ENCODE peak calls at places on chromosome 1, in seven cellular contexts. One of them, this sample, is unnamed.

GRCh38 chr1:6513296-6513928 is 21.9 kb upstream of the PLEKHG5 start:
- DNase-seq in cardiac muscle cell: no peak
- DNase-seq in ovary: no peak
- DNase-seq in H9: no peak
- DNase-seq in pancreas: no peak
- DNase-seq in right lobe of liver: no peak
- DNase-seq in thoracic aorta: no peak
- DNase-seq in this sample: no peak

GRCh38 chr1:240987928-240988327 is 369.1 kb downstream of the RGS7 start:
- DNase-seq in pancreas: no peak
- DNase-seq in H9: no peak
- DNase-seq in cardiac muscle cell: no peak
- DNase-seq in thoracic aorta: no peak
- DNase-seq in ovary: no peak
- DNase-seq in right lobe of liver: no peak
- DNase-seq in this sample: no peak

GRCh38 chr1:223363057-223363855 is 720 bp downstream of the SUSD4 start:
- DNase-seq in pancreas: peak
- DNase-seq in H9: peak
- DNase-seq in thoracic aorta: no peak
- DNase-seq in cardiac muscle cell: peak
- DNase-seq in right lobe of liver: no peak
- DNase-seq in ovary: peak
- DNase-seq in this sample: no peak

GRCh38 chr1:38151399-38151798 is 104.8 kb upstream of the POU3F1 start:
- DNase-seq in ovary: no peak
- DNase-seq in thoracic aorta: no peak
- DNase-seq in pancreas: no peak
- DNase-seq in H9: no peak
- DNase-seq in right lobe of liver: no peak
- DNase-seq in cardiac muscle cell: no peak
- DNase-seq in this sample: no peak

GRCh38 chr1:80540149-80540548 is 1260.6 kb upstream of the ADGRL2 start:
- DNase-seq in H9: no peak
- DNase-seq in ovary: no peak
- DNase-seq in cardiac muscle cell: no peak
- DNase-seq in right lobe of liver: no peak
- DNase-seq in thoracic aorta: no peak
- DNase-seq in pancreas: no peak
- DNase-seq in this sample: no peak

GRCh38 chr1:24903560-24903954 is 26.5 kb downstream of the RUNX3 start:
- DNase-seq in ovary: peak
- DNase-seq in pancreas: no peak
- DNase-seq in right lobe of liver: peak
- DNase-seq in thoracic aorta: no peak
- DNase-seq in H9: no peak
- DNase-seq in cardiac muscle cell: no peak
- DNase-seq in this sample: no peak

GRCh38 chr1:29675481-29676263 is 439.4 kb downstream of the PTPRU start:
- DNase-seq in pancreas: no peak
- DNase-seq in thoracic aorta: no peak
- DNase-seq in ovary: no peak
- DNase-seq in right lobe of liver: no peak
- DNase-seq in cardiac muscle cell: peak
- DNase-seq in H9: peak
- DNase-seq in this sample: no peak

GRCh38 chr1:119331915-119332314 is 36.7 kb upstream of the HAO2 start:
- DNase-seq in cardiac muscle cell: no peak
- DNase-seq in pancreas: no peak
- DNase-seq in H9: peak
- DNase-seq in ovary: no peak
- DNase-seq in thoracic aorta: no peak
- DNase-seq in right lobe of liver: no peak
- DNase-seq in this sample: no peak

GRCh38 chr1:99407018-99407417 is 142.7 kb downstream of the PLPPR4 start:
- DNase-seq in ovary: no peak
- DNase-seq in right lobe of liver: no peak
- DNase-seq in H9: no peak
- DNase-seq in pancreas: no peak
- DNase-seq in cardiac muscle cell: no peak
- DNase-seq in thoracic aorta: no peak
- DNase-seq in this sample: no peak

GRCh38 chr1:109272831-109273547 is 10.0 kb downstream of the PSRC1 start:
- DNase-seq in ovary: no peak
- DNase-seq in H9: no peak
- DNase-seq in right lobe of liver: no peak
- DNase-seq in pancreas: no peak
- DNase-seq in cardiac muscle cell: no peak
- DNase-seq in thoracic aorta: no peak
- DNase-seq in this sample: peak
- TF ChIP-seq CTCF in ovary: no peak
- TF ChIP-seq CTCF in H9: no peak
- TF ChIP-seq CTCF in right lobe of liver: no peak
- TF ChIP-seq CTCF in pancreas: no peak
- TF ChIP-seq CTCF in cardiac muscle cell: no peak
- TF ChIP-seq CTCF in thoracic aorta: no peak
- TF ChIP-seq CTCF in this sample: no peak

DNA sequence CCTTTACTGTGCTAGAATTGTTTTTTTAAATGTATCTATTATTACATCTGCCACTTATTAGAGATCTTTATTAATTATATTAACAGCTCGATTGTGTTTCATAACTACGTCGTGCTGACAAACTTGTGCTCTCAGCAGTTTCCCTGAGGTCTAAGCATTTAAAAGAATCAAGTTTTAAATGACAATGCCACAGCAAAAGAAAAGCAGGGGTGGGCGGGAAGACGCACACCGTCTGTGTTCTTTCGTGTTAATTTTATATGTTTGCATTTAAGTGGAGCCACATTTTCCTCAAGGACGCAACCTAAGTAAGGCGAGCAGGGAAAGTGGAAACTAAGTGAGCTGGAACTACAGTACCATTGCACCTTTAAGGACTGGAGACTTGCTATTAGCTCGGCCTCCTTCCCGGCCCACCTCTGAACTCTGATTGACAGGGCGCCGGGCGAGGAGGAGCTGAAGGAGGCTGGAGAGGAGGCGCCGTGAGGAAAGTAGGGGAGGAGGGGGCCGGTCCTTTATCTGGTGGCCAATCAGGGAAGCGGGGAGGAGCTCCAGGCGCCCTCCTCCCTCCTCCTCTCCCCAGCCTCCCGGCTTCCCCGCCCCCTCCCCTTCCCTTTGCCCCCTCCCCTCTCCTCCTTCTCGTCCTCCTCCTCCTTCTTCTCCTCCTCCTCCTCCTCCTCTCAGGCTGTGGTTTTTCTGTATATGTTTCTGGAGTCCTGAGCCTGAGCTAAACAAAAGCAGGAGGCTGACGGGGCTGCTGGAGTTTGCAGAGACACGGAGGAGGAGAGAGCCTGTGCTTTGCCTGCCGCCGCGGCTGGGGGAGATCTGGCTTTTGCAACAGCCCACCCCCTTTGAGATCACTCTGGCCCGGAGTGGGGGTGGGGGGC is at the start of gene PBX1:
- DNase-seq in H9: peak
- DNase-seq in right lobe of liver: peak
- DNase-seq in ovary: peak
- DNase-seq in thoracic aorta: peak
- DNase-seq in cardiac muscle cell: peak
- DNase-seq in pancreas: peak
- DNase-seq in this sample: peak
- H3K27ac ChIP-seq in H9: peak
- H3K27ac ChIP-seq in right lobe of liver: peak
- H3K27ac ChIP-seq in ovary: peak
- H3K27ac ChIP-seq in thoracic aorta: peak
- H3K27ac ChIP-seq in cardiac muscle cell: peak
- H3K27ac ChIP-seq in pancreas: peak
- H3K27ac ChIP-seq in this sample: peak

GRCh38 chr1:85571181-85571540 is 9.4 kb upstream of the CCN1 start:
- DNase-seq in ovary: no peak
- DNase-seq in H9: no peak
- DNase-seq in thoracic aorta: no peak
- DNase-seq in right lobe of liver: no peak
- DNase-seq in cardiac muscle cell: no peak
- DNase-seq in pancreas: no peak
- DNase-seq in this sample: no peak

GRCh38 chr1:85573348-85573747 is 7.2 kb upstream of the CCN1 start:
- DNase-seq in cardiac muscle cell: no peak
- DNase-seq in right lobe of liver: no peak
- DNase-seq in pancreas: no peak
- DNase-seq in ovary: no peak
- DNase-seq in thoracic aorta: no peak
- DNase-seq in H9: no peak
- DNase-seq in this sample: no peak

GRCh38 chr1:85572574-85572973 is 8.0 kb upstream of the CCN1 start:
- DNase-seq in cardiac muscle cell: no peak
- DNase-seq in right lobe of liver: no peak
- DNase-seq in pancreas: no peak
- DNase-seq in H9: no peak
- DNase-seq in ovary: no peak
- DNase-seq in thoracic aorta: no peak
- DNase-seq in this sample: no peak

GRCh38 chr1:85570446-85571180 is 9.9 kb upstream of the CCN1 start:
- DNase-seq in pancreas: no peak
- DNase-seq in thoracic aorta: no peak
- DNase-seq in right lobe of liver: no peak
- DNase-seq in cardiac muscle cell: no peak
- DNase-seq in H9: no peak
- DNase-seq in ovary: no peak
- DNase-seq in this sample: no peak

GRCh38 chr1:85571830-85572229 is 8.7 kb upstream of the CCN1 start:
- DNase-seq in right lobe of liver: no peak
- DNase-seq in ovary: no peak
- DNase-seq in H9: no peak
- DNase-seq in cardiac muscle cell: no peak
- DNase-seq in pancreas: no peak
- DNase-seq in thoracic aorta: no peak
- DNase-seq in this sample: peak
- TF ChIP-seq CTCF in right lobe of liver: no peak
- TF ChIP-seq CTCF in ovary: no peak
- TF ChIP-seq CTCF in H9: no peak
- TF ChIP-seq CTCF in cardiac muscle cell: no peak
- TF ChIP-seq CTCF in pancreas: no peak
- TF ChIP-seq CTCF in thoracic aorta: no peak
- TF ChIP-seq CTCF in this sample: no peak

DNA sequence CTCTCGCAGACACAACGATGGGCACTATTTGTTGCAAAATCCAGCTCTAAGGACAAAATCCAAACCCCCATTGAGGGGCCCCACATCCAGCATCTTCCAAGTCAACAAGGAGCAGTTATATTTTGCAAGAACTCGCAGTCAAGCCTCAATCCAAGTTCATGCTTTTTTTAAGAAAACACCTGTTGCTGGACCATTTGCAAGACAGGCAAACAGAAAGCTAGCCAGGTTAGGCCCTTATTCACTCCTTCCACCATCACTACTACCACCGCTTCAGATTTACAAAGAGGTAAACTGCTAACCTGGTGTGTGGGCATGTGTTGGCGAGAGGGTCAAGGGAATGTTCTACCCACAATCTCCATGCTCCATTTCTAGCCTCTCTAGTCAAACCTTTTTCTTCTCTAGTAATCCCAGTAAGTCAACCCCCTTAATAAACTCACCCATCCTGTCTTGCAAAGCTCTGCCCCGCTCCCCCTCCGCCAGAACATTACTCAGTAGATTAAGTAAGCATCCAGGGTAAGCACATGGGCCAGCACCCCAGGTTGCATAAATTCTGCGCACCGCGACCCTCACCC is 703 bp downstream of the ERI3 start:
- DNase-seq in ovary: no peak
- DNase-seq in cardiac muscle cell: peak
- DNase-seq in pancreas: no peak
- DNase-seq in H9: no peak
- DNase-seq in thoracic aorta: no peak
- DNase-seq in right lobe of liver: no peak
- DNase-seq in this sample: no peak
- H3K27ac ChIP-seq in ovary: no peak
- H3K27ac ChIP-seq in cardiac muscle cell: peak
- H3K27ac ChIP-seq in pancreas: no peak
- H3K27ac ChIP-seq in H9: no peak
- H3K27ac ChIP-seq in thoracic aorta: peak
- H3K27ac ChIP-seq in right lobe of liver: no peak
- H3K27ac ChIP-seq in this sample: peak

GRCh38 chr1:232306269-232306911 is 323.5 kb downstream of the SIPA1L2 start:
- DNase-seq in right lobe of liver: no peak
- DNase-seq in cardiac muscle cell: peak
- DNase-seq in pancreas: peak
- DNase-seq in H9: peak
- DNase-seq in thoracic aorta: no peak
- DNase-seq in ovary: peak
- DNase-seq in this sample: no peak
- TF ChIP-seq CTCF in right lobe of liver: no peak
- TF ChIP-seq CTCF in cardiac muscle cell: peak
- TF ChIP-seq CTCF in pancreas: no peak
- TF ChIP-seq CTCF in H9: peak
- TF ChIP-seq CTCF in thoracic aorta: peak
- TF ChIP-seq CTCF in ovary: no peak
- TF ChIP-seq CTCF in this sample: no peak

GRCh38 chr1:202569393-202570322 is 140.6 kb downstream of the SYT2 start:
- DNase-seq in H9: no peak
- DNase-seq in thoracic aorta: no peak
- DNase-seq in right lobe of liver: no peak
- DNase-seq in pancreas: no peak
- DNase-seq in cardiac muscle cell: no peak
- DNase-seq in ovary: no peak
- DNase-seq in this sample: no peak
- H3K27ac ChIP-seq in H9: no peak
- H3K27ac ChIP-seq in thoracic aorta: peak
- H3K27ac ChIP-seq in right lobe of liver: no peak
- H3K27ac ChIP-seq in pancreas: no peak
- H3K27ac ChIP-seq in cardiac muscle cell: peak
- H3K27ac ChIP-seq in ovary: no peak
- H3K27ac ChIP-seq in this sample: peak

DNA sequence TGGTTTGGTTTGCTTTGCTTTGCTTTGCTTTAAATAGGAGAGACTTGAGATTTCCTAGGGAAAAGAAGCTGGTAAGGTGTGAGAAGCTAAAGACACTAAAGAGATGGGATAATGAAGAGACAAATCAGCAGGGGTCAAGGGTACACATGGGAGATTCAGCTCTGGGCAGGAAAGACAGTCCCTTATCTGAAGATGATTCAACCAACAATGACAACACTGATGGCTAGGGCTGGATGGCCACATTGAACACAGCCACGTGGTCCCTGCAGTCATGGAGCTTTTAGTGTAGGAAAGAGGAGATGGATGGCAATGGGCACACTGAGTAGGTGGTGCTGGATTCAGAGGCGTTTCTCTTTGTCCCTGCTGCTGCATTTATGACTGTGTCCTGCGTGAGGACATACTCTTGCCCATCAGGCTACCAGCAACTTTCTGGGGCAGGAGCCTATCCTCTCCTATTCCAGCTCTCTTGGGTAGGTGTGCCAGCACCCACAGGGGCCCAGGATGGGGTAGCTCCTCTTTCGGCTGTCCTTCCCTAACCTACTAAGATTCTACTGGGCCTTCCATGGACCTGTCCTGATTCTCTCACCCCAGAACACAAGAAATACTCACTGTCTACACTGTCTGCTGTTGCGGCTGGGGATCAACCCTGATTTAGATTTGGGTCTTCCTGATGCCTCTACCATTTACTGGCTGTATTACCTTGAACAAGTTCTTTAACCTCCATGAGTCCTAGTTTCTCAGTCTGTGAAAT is 1.4 kb upstream of the SHISA4 start:
- DNase-seq in H9: no peak
- DNase-seq in ovary: no peak
- DNase-seq in pancreas: peak
- DNase-seq in thoracic aorta: no peak
- DNase-seq in cardiac muscle cell: no peak
- DNase-seq in right lobe of liver: no peak
- DNase-seq in this sample: no peak
- TF ChIP-seq CTCF in H9: no peak
- TF ChIP-seq CTCF in ovary: no peak
- TF ChIP-seq CTCF in pancreas: no peak
- TF ChIP-seq CTCF in thoracic aorta: no peak
- TF ChIP-seq CTCF in cardiac muscle cell: no peak
- TF ChIP-seq CTCF in right lobe of liver: no peak
- TF ChIP-seq CTCF in this sample: no peak

GRCh38 chr1:54404263-54404662 is 1.9 kb downstream of the SSBP3 start:
- DNase-seq in right lobe of liver: no peak
- DNase-seq in H9: no peak
- DNase-seq in ovary: no peak
- DNase-seq in cardiac muscle cell: no peak
- DNase-seq in pancreas: no peak
- DNase-seq in thoracic aorta: no peak
- DNase-seq in this sample: no peak
- H3K27ac ChIP-seq in right lobe of liver: no peak
- H3K27ac ChIP-seq in H9: no peak
- H3K27ac ChIP-seq in ovary: no peak
- H3K27ac ChIP-seq in cardiac muscle cell: peak
- H3K27ac ChIP-seq in pancreas: no peak
- H3K27ac ChIP-seq in thoracic aorta: peak
- H3K27ac ChIP-seq in this sample: peak